ENCODE peak calls at places on chromosomes 11 and 22, in four cellular contexts. X is astrocyte of the spinal cord, M is iPS DF 6.9, H is DMS53. C is an unnamed sample.

GRCh38 chr11:118734031-118734430 is 54.6 kb upstream of the TREH start:
- DNase-seq in X (no peak), M (no peak), H (no peak), C (no peak)

GRCh38 chr11:68669301-68670090 is 14.8 kb upstream of the GAL start:
- DNase-seq in X (no peak), M (no peak), H (no peak), C (no peak)

GRCh38 chr11:115931684-115932083 is 427.5 kb upstream of the CADM1 start:
- DNase-seq in X (no peak), M (no peak), H (no peak), C (peak; percentile 42)

GRCh38 chr11:74726547-74727182 is 4.6 kb downstream of the CHRDL2 start:
- DNase-seq in X (peak; percentile 70), M (no peak), H (peak; percentile 99), C (peak; percentile 94)

GRCh38 chr11:11416502-11416901 is 63.5 kb upstream of the CSNK2A3 start:
- DNase-seq in X (peak; percentile 62), M (no peak), H (no peak), C (peak; percentile 96)

GRCh38 chr22:43094085-43094484 is 4.9 kb upstream of the TTLL1 start:
- DNase-seq in X (no peak), M (no peak), H (peak; percentile 52), C (peak; percentile 15)

GRCh38 chr11:82796970-82797594 is 63.4 kb upstream of the FAM181B start:
- DNase-seq in X (no peak), M (no peak), H (no peak), C (no peak)

GRCh38 chr11:60743058-60743457 is 13.6 kb upstream of the MS4A15 start:
- DNase-seq in X (no peak), M (no peak), H (no peak), C (no peak)

GRCh38 chr22:45647532-45648225 is 24.0 kb upstream of the ATXN10 start:
- DNase-seq in X (no peak), M (no peak), H (no peak), C (no peak)

GRCh38 chr22:26592368-26593015 is 2.6 kb upstream of the TPST2 start:
- DNase-seq in X (no peak), M (no peak), H (peak; percentile 43), C (no peak)

GRCh38 chr11:130512662-130513061 is 64.2 kb downstream of the ADAMTS15 start:
- DNase-seq in X (no peak), M (no peak), H (no peak), C (no peak)

GRCh38 chr11:73314121-73314948 is 6.3 kb downstream of the ARHGEF17 start:
- DNase-seq in X (peak; percentile 76), M (no peak), H (no peak), C (peak; percentile 87)

GRCh38 chr11:73971175-73971719 is 11.4 kb downstream of the UCP2 start:
- DNase-seq in X (no peak), M (no peak), H (peak; percentile 78), C (no peak)

GRCh38 chr11:2769409-2769778 is 69.6 kb upstream of the KCNQ1OT1 start:
- DNase-seq in X (no peak), M (no peak), H (no peak), C (no peak)

GRCh38 chr11:130721736-130722135 is 194.5 kb downstream of the SNX19 start:
- DNase-seq in X (peak; percentile 70), M (no peak), H (no peak), C (no peak)

GRCh38 chr22:48566741-48567140 is 1260.9 kb downstream of the BRD1 start:
- DNase-seq in X (no peak), M (no peak), H (no peak), C (no peak)

GRCh38 chr11:47000033-47000432 is 63.5 kb downstream of the CSTPP1 start:
- DNase-seq in X (no peak), M (no peak), H (no peak), C (no peak)

GRCh38 chr22:36934153-36934939 is 20.9 kb downstream of the CSF2RB start:
- DNase-seq in X (no peak), M (no peak), H (no peak), C (no peak)

GRCh38 chr22:17705565-17706450 is 67.3 kb downstream of the BCL2L13 start:
- DNase-seq in X (no peak), M (no peak), H (peak; percentile 31), C (peak; percentile 31)

GRCh38 chr22:21989049-21989448 is 6.5 kb upstream of the TOP3B start:
- DNase-seq in X (no peak), M (no peak), H (no peak), C (no peak)

GRCh38 chr11:35173011-35173511 is 34.1 kb downstream of the CD44 start:
- DNase-seq in X (no peak), M (no peak), H (no peak), C (no peak)

GRCh38 chr11:3674189-3674588 is 3.0 kb upstream of the CHRNA10 start:
- DNase-seq in X (peak; percentile 77), M (no peak), H (no peak), C (no peak)

GRCh38 chr22:27720860-27721259 is 80.7 kb downstream of the MN1 start:
- DNase-seq in X (no peak), M (no peak), H (no peak), C (no peak)

GRCh38 chr11:7545611-7546010 is 31.8 kb downstream of the PPFIBP2 start:
- DNase-seq in X (no peak), M (no peak), H (no peak), C (no peak)

GRCh38 chr11:134751161-134751560 is 339.1 kb upstream of the B3GAT1 start:
- DNase-seq in X (no peak), M (no peak), H (no peak), C (no peak)

GRCh38 chr11:113134605-113135004 is 173.4 kb downstream of the NCAM1 start:
- DNase-seq in X (no peak), M (no peak), H (no peak), C (no peak)

GRCh38 chr11:65429724-65430405 is 7.3 kb downstream of the NEAT1 start:
- DNase-seq in X (peak; percentile 82), M (no peak), H (peak; percentile 83), C (peak; percentile 84)

GRCh38 chr11:30683176-30683575 is 97.0 kb upstream of the MPPED2 start:
- DNase-seq in X (no peak), M (no peak), H (no peak), C (peak; percentile 56)

GRCh38 chr11:134583397-134583990 is 171.5 kb upstream of the B3GAT1 start:
- DNase-seq in X (no peak), M (no peak), H (no peak), C (no peak)

GRCh38 chr11:135008001-135008405 is 596.0 kb upstream of the B3GAT1 start:
- DNase-seq in X (no peak), M (no peak), H (peak; percentile 77), C (no peak)

GRCh38 chr11:115377882-115378296 is 126.3 kb downstream of the CADM1 start:
- DNase-seq in X (no peak), M (no peak), H (peak; percentile 35), C (no peak)